ENCODE peak calls at places on chromosomes 12 and 14, in eight cellular contexts. One of them, this sample, is unnamed.

GRCh38 chr12:58413794-58414193 is 472.4 kb downstream of the ATP23 start:
- DNase-seq in stimulated activated CD4-positive, alpha-beta T cell treated with anti-CD3 and anti-CD28 coated beads, Interleukin-4, amount 100 ng/mL, for 24 hours: no peak
- DNase-seq in amniotic stem cell: no peak
- DNase-seq in mesothelial cell of epicardium: no peak
- DNase-seq in epithelial cell of esophagus: peak; percentile 86
- DNase-seq in ELR: peak; percentile 89
- DNase-seq in activated CD8-positive, alpha-beta T cell treated with anti-CD3 and anti-CD28 coated beads for 36 hours: no peak
- DNase-seq in A172: peak; percentile 47
- DNase-seq in this sample: no peak

GRCh38 chr14:100149789-100150611 is 9.4 kb downstream of the DEGS2 start:
- DNase-seq in stimulated activated CD4-positive, alpha-beta T cell treated with anti-CD3 and anti-CD28 coated beads, Interleukin-4, amount 100 ng/mL, for 24 hours: no peak
- DNase-seq in amniotic stem cell: no peak
- DNase-seq in mesothelial cell of epicardium: no peak
- DNase-seq in epithelial cell of esophagus: peak; percentile 65
- DNase-seq in ELR: no peak
- DNase-seq in activated CD8-positive, alpha-beta T cell treated with anti-CD3 and anti-CD28 coated beads for 36 hours: no peak
- DNase-seq in A172: no peak
- DNase-seq in this sample: no peak

GRCh38 chr12:18139989-18140596 is 50.1 kb upstream of the RERGL start:
- DNase-seq in stimulated activated CD4-positive, alpha-beta T cell treated with anti-CD3 and anti-CD28 coated beads, Interleukin-4, amount 100 ng/mL, for 24 hours: no peak
- DNase-seq in amniotic stem cell: peak; percentile 7
- DNase-seq in mesothelial cell of epicardium: no peak
- DNase-seq in epithelial cell of esophagus: peak; percentile 42
- DNase-seq in ELR: peak; percentile 57
- DNase-seq in activated CD8-positive, alpha-beta T cell treated with anti-CD3 and anti-CD28 coated beads for 36 hours: no peak
- DNase-seq in A172: peak; percentile 13
- DNase-seq in this sample: no peak

GRCh38 chr14:67166450-67166853 is 22.8 kb upstream of the GARIN2 start:
- DNase-seq in stimulated activated CD4-positive, alpha-beta T cell treated with anti-CD3 and anti-CD28 coated beads, Interleukin-4, amount 100 ng/mL, for 24 hours: peak; percentile 50
- DNase-seq in amniotic stem cell: peak; percentile 8
- DNase-seq in mesothelial cell of epicardium: no peak
- DNase-seq in epithelial cell of esophagus: peak; percentile 55
- DNase-seq in ELR: peak; percentile 68
- DNase-seq in activated CD8-positive, alpha-beta T cell treated with anti-CD3 and anti-CD28 coated beads for 36 hours: peak; percentile 63
- DNase-seq in A172: peak; percentile 45
- DNase-seq in this sample: no peak

GRCh38 chr14:90796319-90796718 is 19.9 kb downstream of the TTC7B start:
- DNase-seq in stimulated activated CD4-positive, alpha-beta T cell treated with anti-CD3 and anti-CD28 coated beads, Interleukin-4, amount 100 ng/mL, for 24 hours: no peak
- DNase-seq in amniotic stem cell: no peak
- DNase-seq in mesothelial cell of epicardium: no peak
- DNase-seq in epithelial cell of esophagus: no peak
- DNase-seq in ELR: no peak
- DNase-seq in activated CD8-positive, alpha-beta T cell treated with anti-CD3 and anti-CD28 coated beads for 36 hours: no peak
- DNase-seq in A172: no peak
- DNase-seq in this sample: no peak

GRCh38 chr14:69048456-69048855 is 69.4 kb upstream of the ACTN1 start:
- DNase-seq in stimulated activated CD4-positive, alpha-beta T cell treated with anti-CD3 and anti-CD28 coated beads, Interleukin-4, amount 100 ng/mL, for 24 hours: no peak
- DNase-seq in amniotic stem cell: no peak
- DNase-seq in mesothelial cell of epicardium: no peak
- DNase-seq in epithelial cell of esophagus: peak; percentile 47
- DNase-seq in ELR: no peak
- DNase-seq in activated CD8-positive, alpha-beta T cell treated with anti-CD3 and anti-CD28 coated beads for 36 hours: peak; percentile 50
- DNase-seq in A172: no peak
- DNase-seq in this sample: no peak

GRCh38 chr14:65847065-65847847 is 434.7 kb downstream of the FUT8 start:
- DNase-seq in stimulated activated CD4-positive, alpha-beta T cell treated with anti-CD3 and anti-CD28 coated beads, Interleukin-4, amount 100 ng/mL, for 24 hours: peak; percentile 63
- DNase-seq in amniotic stem cell: no peak
- DNase-seq in mesothelial cell of epicardium: no peak
- DNase-seq in epithelial cell of esophagus: no peak
- DNase-seq in ELR: peak; percentile 6
- DNase-seq in activated CD8-positive, alpha-beta T cell treated with anti-CD3 and anti-CD28 coated beads for 36 hours: peak; percentile 86
- DNase-seq in A172: no peak
- DNase-seq in this sample: peak; percentile 60

GRCh38 chr12:54197037-54197909 is 8.5 kb upstream of the SMUG1 start:
- DNase-seq in stimulated activated CD4-positive, alpha-beta T cell treated with anti-CD3 and anti-CD28 coated beads, Interleukin-4, amount 100 ng/mL, for 24 hours: no peak
- DNase-seq in amniotic stem cell: no peak
- DNase-seq in mesothelial cell of epicardium: no peak
- DNase-seq in epithelial cell of esophagus: peak; percentile 33
- DNase-seq in ELR: peak; percentile 76
- DNase-seq in activated CD8-positive, alpha-beta T cell treated with anti-CD3 and anti-CD28 coated beads for 36 hours: no peak
- DNase-seq in A172: peak; percentile 42
- DNase-seq in this sample: no peak

GRCh38 chr12:25436206-25436912 is 116.7 kb downstream of the LMNTD1 start:
- DNase-seq in stimulated activated CD4-positive, alpha-beta T cell treated with anti-CD3 and anti-CD28 coated beads, Interleukin-4, amount 100 ng/mL, for 24 hours: peak; percentile 23
- DNase-seq in amniotic stem cell: peak; percentile 60
- DNase-seq in mesothelial cell of epicardium: no peak
- DNase-seq in epithelial cell of esophagus: peak; percentile 76
- DNase-seq in ELR: peak; percentile 85
- DNase-seq in activated CD8-positive, alpha-beta T cell treated with anti-CD3 and anti-CD28 coated beads for 36 hours: peak; percentile 32
- DNase-seq in A172: peak; percentile 62
- DNase-seq in this sample: no peak

GRCh38 chr14:46054526-46054925 is 597.1 kb downstream of the RPL10L start:
- DNase-seq in stimulated activated CD4-positive, alpha-beta T cell treated with anti-CD3 and anti-CD28 coated beads, Interleukin-4, amount 100 ng/mL, for 24 hours: no peak
- DNase-seq in amniotic stem cell: no peak
- DNase-seq in mesothelial cell of epicardium: no peak
- DNase-seq in epithelial cell of esophagus: peak; percentile 66
- DNase-seq in ELR: peak; percentile 93
- DNase-seq in activated CD8-positive, alpha-beta T cell treated with anti-CD3 and anti-CD28 coated beads for 36 hours: no peak
- DNase-seq in A172: peak; percentile 68
- DNase-seq in this sample: no peak

GRCh38 chr12:13288501-13288900 is 92.0 kb downstream of the EMP1 start:
- DNase-seq in stimulated activated CD4-positive, alpha-beta T cell treated with anti-CD3 and anti-CD28 coated beads, Interleukin-4, amount 100 ng/mL, for 24 hours: no peak
- DNase-seq in amniotic stem cell: no peak
- DNase-seq in mesothelial cell of epicardium: no peak
- DNase-seq in epithelial cell of esophagus: no peak
- DNase-seq in ELR: no peak
- DNase-seq in activated CD8-positive, alpha-beta T cell treated with anti-CD3 and anti-CD28 coated beads for 36 hours: no peak
- DNase-seq in A172: no peak
- DNase-seq in this sample: no peak

GRCh38 chr14:76432967-76433752 is 57.2 kb downstream of the ESRRB start:
- DNase-seq in stimulated activated CD4-positive, alpha-beta T cell treated with anti-CD3 and anti-CD28 coated beads, Interleukin-4, amount 100 ng/mL, for 24 hours: no peak
- DNase-seq in amniotic stem cell: no peak
- DNase-seq in mesothelial cell of epicardium: no peak
- DNase-seq in epithelial cell of esophagus: no peak
- DNase-seq in ELR: no peak
- DNase-seq in activated CD8-positive, alpha-beta T cell treated with anti-CD3 and anti-CD28 coated beads for 36 hours: no peak
- DNase-seq in A172: no peak
- DNase-seq in this sample: no peak

GRCh38 chr14:61145258-61145902 is 135.8 kb downstream of the TMEM30B start:
- DNase-seq in stimulated activated CD4-positive, alpha-beta T cell treated with anti-CD3 and anti-CD28 coated beads, Interleukin-4, amount 100 ng/mL, for 24 hours: no peak
- DNase-seq in amniotic stem cell: peak; percentile 79
- DNase-seq in mesothelial cell of epicardium: no peak
- DNase-seq in epithelial cell of esophagus: peak; percentile 87
- DNase-seq in ELR: peak; percentile 91
- DNase-seq in activated CD8-positive, alpha-beta T cell treated with anti-CD3 and anti-CD28 coated beads for 36 hours: no peak
- DNase-seq in A172: peak; percentile 46
- DNase-seq in this sample: no peak